ENCODE peak calls at places on chromosomes 11 and 22, in six cellular contexts. Q is anterior cingulate cortex, J is mesendoderm, I is globus pallidus, V is endothelial cell of umbilical vein, B is sigmoid colon. Y is an unnamed sample.

GRCh38 chr11:19474954-19475811 is 234.4 kb upstream of the E2F8 start:
- DNase-seq in B (no peak), I (peak), V (no peak), Q (peak), J (peak), Y (no peak)

GRCh38 chr11:44564198-44564597 is 1.3 kb upstream of the CD82 start:
- DNase-seq in V (no peak), I (no peak), J (no peak), B (no peak), Q (no peak), Y (no peak)

GRCh38 chr11:131871061-131871460 is 500.6 kb downstream of the NTM start:
- DNase-seq in J (no peak), V (no peak), B (no peak), Q (no peak), I (no peak), Y (no peak)

GRCh38 chr11:19714387-19715363 is 2.0 kb downstream of the NAV2 start:
- DNase-seq in B (peak), V (peak), I (peak), Q (peak), J (peak), Y (no peak)

GRCh38 chr11:67776834-67777530 is 102.6 kb upstream of the ALDH3B2 start:
- DNase-seq in J (no peak), I (no peak), Q (no peak), B (no peak), V (no peak), Y (no peak)

GRCh38 chr11:74739546-74740270 is 8.5 kb upstream of the CHRDL2 start:
- DNase-seq in V (peak), J (peak), Q (no peak), B (no peak), I (peak), Y (no peak)

GRCh38 chr11:102254047-102254446 is 63.2 kb upstream of the BIRC3 start:
- DNase-seq in J (peak), I (no peak), B (no peak), V (no peak), Q (no peak), Y (no peak)

GRCh38 chr22:47600281-47600680 is 837.8 kb downstream of the TBC1D22A start:
- DNase-seq in V (no peak), J (no peak), I (no peak), Q (no peak), B (peak), Y (peak)

GRCh38 chr11:64649304-64649703 is 58.3 kb downstream of the SLC22A12 start:
- DNase-seq in B (no peak), I (no peak), V (no peak), Q (no peak), J (peak), Y (no peak)

GRCh38 chr22:45194686-45195085 is 31.0 kb downstream of the NUP50 start:
- DNase-seq in B (no peak), V (no peak), I (no peak), Q (no peak), J (no peak), Y (no peak)

GRCh38 chr11:110777765-110778164 is 65.5 kb upstream of the ARHGAP20 start:
- DNase-seq in Q (no peak), I (peak), B (no peak), J (no peak), V (peak), Y (no peak)

GRCh38 chr11:46026616-46027293 is 94.5 kb downstream of the PHF21A start:
- DNase-seq in I (no peak), V (no peak), J (no peak), Q (no peak), B (no peak), Y (no peak)

GRCh38 chr22:41300661-41301060 is 664 bp upstream of the ZC3H7B start:
- DNase-seq in V (no peak), B (no peak), Q (no peak), I (no peak), J (no peak), Y (no peak)

GRCh38 chr22:28594784-28595324 is 84.8 kb downstream of the TTC28 start:
- DNase-seq in Q (no peak), B (no peak), J (peak), I (peak), V (peak), Y (no peak)

GRCh38 chr11:13869404-13869886 is 93.1 kb upstream of the SPON1 start:
- DNase-seq in B (no peak), V (no peak), Q (no peak), J (no peak), I (no peak), Y (no peak)

GRCh38 chr11:73152086-73152853 is 10.2 kb upstream of the FCHSD2 start:
- DNase-seq in V (no peak), J (no peak), B (peak), Q (no peak), I (no peak), Y (peak)

GRCh38 chr11:6238902-6239301 is at the start of gene CNGA4:
- DNase-seq in I (no peak), V (no peak), Q (no peak), B (no peak), J (peak), Y (no peak)

GRCh38 chr11:64844330-64845124 is at the start of gene CDC42BPG:
- DNase-seq in V (peak), B (no peak), I (peak), J (peak), Q (no peak), Y (no peak)

GRCh38 chr11:68932933-68933577 is 29.4 kb downstream of the IGHMBP2 start:
- DNase-seq in V (no peak), B (no peak), I (no peak), Q (no peak), J (no peak), Y (no peak)

GRCh38 chr22:38953577-38954413 is 3.6 kb upstream of the APOBEC3A start:
- DNase-seq in I (no peak), Q (no peak), J (no peak), V (no peak), B (peak), Y (no peak)

GRCh38 chr11:61680622-61681191 is 516 bp downstream of the DAGLA start:
- DNase-seq in B (no peak), J (no peak), V (no peak), Q (no peak), I (no peak), Y (no peak)

GRCh38 chr22:24400726-24401596 is 26.4 kb upstream of the ADORA2A start:
- DNase-seq in Q (no peak), V (no peak), B (no peak), J (no peak), I (no peak), Y (no peak)

GRCh38 chr11:130217133-130217631 is 57.6 kb downstream of the ST14 start:
- DNase-seq in I (no peak), Q (no peak), B (no peak), V (no peak), J (no peak), Y (peak)

GRCh38 chr11:85666687-85667086 is 1.8 kb upstream of the CREBZF start:
- DNase-seq in V (no peak), B (no peak), Q (no peak), J (no peak), I (no peak), Y (no peak)

GRCh38 chr22:20247010-20247505 is 21.1 kb downstream of the RTN4R start:
- DNase-seq in I (no peak), V (no peak), J (no peak), B (no peak), Q (no peak), Y (no peak)

Y was measured in mesenteric fat pad.